ENCODE peak calls at places on chromosomes 6 and 20, in seven cellular contexts. One of them, this sample, is unnamed.

GRCh38 chr6:112626468-112627082 is 279.4 kb downstream of the RFPL4B start:
- DNase-seq in astrocyte of the cerebellum: no peak
- DNase-seq in memory B cell: no peak
- DNase-seq in spleen: no peak
- DNase-seq in fibroblast of the aortic adventitia: peak
- DNase-seq in mammary epithelial cell: peak
- DNase-seq in ascending aorta: no peak
- DNase-seq in this sample: no peak

GRCh38 chr20:61436674-61437279 is 184.7 kb downstream of the CDH4 start:
- DNase-seq in spleen: no peak
- DNase-seq in memory B cell: no peak
- DNase-seq in ascending aorta: no peak
- DNase-seq in astrocyte of the cerebellum: peak
- DNase-seq in fibroblast of the aortic adventitia: peak
- DNase-seq in mammary epithelial cell: peak
- DNase-seq in this sample: no peak

GRCh38 chr6:164889980-164890379 is 419.4 kb downstream of the C6orf118 start:
- DNase-seq in memory B cell: no peak
- DNase-seq in spleen: no peak
- DNase-seq in fibroblast of the aortic adventitia: no peak
- DNase-seq in mammary epithelial cell: no peak
- DNase-seq in ascending aorta: no peak
- DNase-seq in astrocyte of the cerebellum: no peak
- DNase-seq in this sample: no peak

GRCh38 chr20:8036771-8037170 is 17.2 kb upstream of the TMX4 start:
- DNase-seq in memory B cell: no peak
- DNase-seq in astrocyte of the cerebellum: no peak
- DNase-seq in spleen: no peak
- DNase-seq in ascending aorta: no peak
- DNase-seq in fibroblast of the aortic adventitia: no peak
- DNase-seq in mammary epithelial cell: no peak
- DNase-seq in this sample: no peak

GRCh38 chr6:21186479-21187055 is 407.0 kb upstream of the SOX4 start:
- DNase-seq in fibroblast of the aortic adventitia: no peak
- DNase-seq in mammary epithelial cell: no peak
- DNase-seq in astrocyte of the cerebellum: peak
- DNase-seq in memory B cell: no peak
- DNase-seq in spleen: no peak
- DNase-seq in ascending aorta: no peak
- DNase-seq in this sample: no peak

GRCh38 chr6:35402136-35402855 is 49.8 kb upstream of the FANCE start:
- DNase-seq in mammary epithelial cell: no peak
- DNase-seq in ascending aorta: no peak
- DNase-seq in spleen: no peak
- DNase-seq in memory B cell: no peak
- DNase-seq in fibroblast of the aortic adventitia: no peak
- DNase-seq in astrocyte of the cerebellum: no peak
- DNase-seq in this sample: no peak

GRCh38 chr6:26412225-26412624 is 10.2 kb downstream of the BTN3A1 start:
- DNase-seq in spleen: no peak
- DNase-seq in astrocyte of the cerebellum: no peak
- DNase-seq in ascending aorta: no peak
- DNase-seq in fibroblast of the aortic adventitia: no peak
- DNase-seq in memory B cell: no peak
- DNase-seq in mammary epithelial cell: no peak
- DNase-seq in this sample: no peak

GRCh38 chr20:62407221-62407992 is at the start of gene CABLES2:
- DNase-seq in memory B cell: peak
- DNase-seq in mammary epithelial cell: peak
- DNase-seq in ascending aorta: peak
- DNase-seq in spleen: peak
- DNase-seq in fibroblast of the aortic adventitia: peak
- DNase-seq in astrocyte of the cerebellum: peak
- DNase-seq in this sample: peak

GRCh38 chr20:36777576-36777975 is 4.0 kb upstream of the DSN1 start:
- DNase-seq in ascending aorta: no peak
- DNase-seq in astrocyte of the cerebellum: no peak
- DNase-seq in mammary epithelial cell: no peak
- DNase-seq in memory B cell: no peak
- DNase-seq in fibroblast of the aortic adventitia: no peak
- DNase-seq in spleen: peak
- DNase-seq in this sample: no peak

GRCh38 chr6:159720708-159721107 is 6.6 kb upstream of the WTAP start:
- DNase-seq in fibroblast of the aortic adventitia: peak
- DNase-seq in memory B cell: peak
- DNase-seq in ascending aorta: no peak
- DNase-seq in spleen: no peak
- DNase-seq in astrocyte of the cerebellum: no peak
- DNase-seq in mammary epithelial cell: peak
- DNase-seq in this sample: peak

GRCh38 chr6:154974485-154975149 is 20.5 kb upstream of the TIAM2 start:
- DNase-seq in ascending aorta: no peak
- DNase-seq in fibroblast of the aortic adventitia: no peak
- DNase-seq in astrocyte of the cerebellum: no peak
- DNase-seq in spleen: no peak
- DNase-seq in mammary epithelial cell: no peak
- DNase-seq in memory B cell: no peak
- DNase-seq in this sample: no peak

GRCh38 chr6:48426636-48427035 is 315.6 kb upstream of the PTCHD4 start:
- DNase-seq in memory B cell: no peak
- DNase-seq in fibroblast of the aortic adventitia: peak
- DNase-seq in astrocyte of the cerebellum: peak
- DNase-seq in ascending aorta: no peak
- DNase-seq in spleen: no peak
- DNase-seq in mammary epithelial cell: peak
- DNase-seq in this sample: no peak

GRCh38 chr20:32387262-32387661 is 29.1 kb downstream of the ASXL1 start:
- DNase-seq in mammary epithelial cell: no peak
- DNase-seq in spleen: no peak
- DNase-seq in astrocyte of the cerebellum: no peak
- DNase-seq in memory B cell: no peak
- DNase-seq in ascending aorta: no peak
- DNase-seq in fibroblast of the aortic adventitia: no peak
- DNase-seq in this sample: no peak

GRCh38 chr6:91299544-91300491 is 712.9 kb upstream of the MAP3K7 start:
- DNase-seq in ascending aorta: no peak
- DNase-seq in astrocyte of the cerebellum: peak
- DNase-seq in fibroblast of the aortic adventitia: no peak
- DNase-seq in spleen: no peak
- DNase-seq in mammary epithelial cell: no peak
- DNase-seq in memory B cell: no peak
- DNase-seq in this sample: no peak

GRCh38 chr20:54197621-54198604 is 10.0 kb upstream of the PFDN4 start:
- DNase-seq in memory B cell: no peak
- DNase-seq in fibroblast of the aortic adventitia: peak
- DNase-seq in spleen: no peak
- DNase-seq in astrocyte of the cerebellum: peak
- DNase-seq in mammary epithelial cell: peak
- DNase-seq in ascending aorta: no peak
- DNase-seq in this sample: peak

GRCh38 chr20:4613718-4614620 is 107.7 kb upstream of the PRND start:
- DNase-seq in mammary epithelial cell: peak
- DNase-seq in spleen: no peak
- DNase-seq in fibroblast of the aortic adventitia: peak
- DNase-seq in ascending aorta: no peak
- DNase-seq in astrocyte of the cerebellum: peak
- DNase-seq in memory B cell: peak
- DNase-seq in this sample: peak

GRCh38 chr6:162560891-162561290 is 166.7 kb downstream of the PRKN start:
- DNase-seq in mammary epithelial cell: no peak
- DNase-seq in memory B cell: no peak
- DNase-seq in astrocyte of the cerebellum: no peak
- DNase-seq in fibroblast of the aortic adventitia: no peak
- DNase-seq in spleen: no peak
- DNase-seq in ascending aorta: no peak
- DNase-seq in this sample: no peak

GRCh38 chr6:28943557-28944411 is 20.0 kb upstream of the TRIM27 start:
- DNase-seq in mammary epithelial cell: peak
- DNase-seq in ascending aorta: no peak
- DNase-seq in spleen: peak
- DNase-seq in fibroblast of the aortic adventitia: peak
- DNase-seq in memory B cell: no peak
- DNase-seq in astrocyte of the cerebellum: no peak
- DNase-seq in this sample: peak

GRCh38 chr20:21682576-21682975 is 22.9 kb upstream of the PAX1 start:
- DNase-seq in mammary epithelial cell: no peak
- DNase-seq in memory B cell: no peak
- DNase-seq in fibroblast of the aortic adventitia: no peak
- DNase-seq in astrocyte of the cerebellum: no peak
- DNase-seq in spleen: no peak
- DNase-seq in ascending aorta: no peak
- DNase-seq in this sample: no peak

GRCh38 chr6:130147151-130147550 is 75.6 kb downstream of the SAMD3 start:
- DNase-seq in fibroblast of the aortic adventitia: no peak
- DNase-seq in ascending aorta: no peak
- DNase-seq in memory B cell: no peak
- DNase-seq in astrocyte of the cerebellum: peak
- DNase-seq in mammary epithelial cell: no peak
- DNase-seq in spleen: no peak
- DNase-seq in this sample: no peak

GRCh38 chr6:166627039-166627874 is at the start of gene RPS6KA2:
- DNase-seq in ascending aorta: peak
- DNase-seq in memory B cell: peak
- DNase-seq in mammary epithelial cell: peak
- DNase-seq in spleen: peak
- DNase-seq in fibroblast of the aortic adventitia: peak
- DNase-seq in astrocyte of the cerebellum: peak
- DNase-seq in this sample: peak

GRCh38 chr6:82467338-82467737 is 103.7 kb downstream of the TPBG start:
- DNase-seq in memory B cell: no peak
- DNase-seq in ascending aorta: no peak
- DNase-seq in astrocyte of the cerebellum: no peak
- DNase-seq in fibroblast of the aortic adventitia: no peak
- DNase-seq in mammary epithelial cell: no peak
- DNase-seq in spleen: no peak
- DNase-seq in this sample: no peak

GRCh38 chr20:45394221-45395113 is 13.6 kb upstream of the DBNDD2 start:
- DNase-seq in ascending aorta: no peak
- DNase-seq in astrocyte of the cerebellum: no peak
- DNase-seq in memory B cell: no peak
- DNase-seq in fibroblast of the aortic adventitia: no peak
- DNase-seq in spleen: no peak
- DNase-seq in mammary epithelial cell: no peak
- DNase-seq in this sample: no peak

GRCh38 chr20:56202493-56203077 is 45.9 kb upstream of the MC3R start:
- DNase-seq in memory B cell: no peak
- DNase-seq in astrocyte of the cerebellum: no peak
- DNase-seq in ascending aorta: no peak
- DNase-seq in fibroblast of the aortic adventitia: peak
- DNase-seq in mammary epithelial cell: peak
- DNase-seq in spleen: no peak
- DNase-seq in this sample: peak

GRCh38 chr6:167782698-167783517 is 43.8 kb upstream of the AFDN start:
- DNase-seq in ascending aorta: no peak
- DNase-seq in fibroblast of the aortic adventitia: no peak
- DNase-seq in astrocyte of the cerebellum: no peak
- DNase-seq in mammary epithelial cell: no peak
- DNase-seq in memory B cell: no peak
- DNase-seq in spleen: peak
- DNase-seq in this sample: no peak

GRCh38 chr6:10954590-10955010 is 67.7 kb downstream of the SYCP2L start:
- DNase-seq in memory B cell: peak
- DNase-seq in spleen: peak
- DNase-seq in astrocyte of the cerebellum: peak
- DNase-seq in fibroblast of the aortic adventitia: peak
- DNase-seq in mammary epithelial cell: peak
- DNase-seq in ascending aorta: no peak
- DNase-seq in this sample: peak